ENCODE peak calls at places on chromosome 13, in ten cellular contexts. One of them, this sample, is unnamed.

GRCh38 chr13:36297259-36297599 is 385 bp downstream of the CCDC169 start:
- DNase-seq in GM23248: peak
- DNase-seq in CD4-positive, alpha-beta memory T cell: no peak
- DNase-seq in caudate nucleus: no peak
- DNase-seq in A673: peak
- DNase-seq in pancreas: no peak
- DNase-seq in AG04450: no peak
- DNase-seq in endothelial cell of umbilical vein: no peak
- DNase-seq in fibroblast of lung: peak
- DNase-seq in CD8-positive, alpha-beta memory T cell: no peak
- DNase-seq in this sample: no peak

GRCh38 chr13:38656699-38657098 is 30.2 kb upstream of the FREM2 start:
- DNase-seq in endothelial cell of umbilical vein: no peak
- DNase-seq in A673: no peak
- DNase-seq in caudate nucleus: no peak
- DNase-seq in CD4-positive, alpha-beta memory T cell: no peak
- DNase-seq in pancreas: peak
- DNase-seq in GM23248: no peak
- DNase-seq in CD8-positive, alpha-beta memory T cell: no peak
- DNase-seq in AG04450: no peak
- DNase-seq in fibroblast of lung: no peak
- DNase-seq in this sample: no peak

GRCh38 chr13:72129117-72129516 is 262.1 kb upstream of the DACH1 start:
- DNase-seq in caudate nucleus: no peak
- DNase-seq in AG04450: no peak
- DNase-seq in CD8-positive, alpha-beta memory T cell: no peak
- DNase-seq in fibroblast of lung: no peak
- DNase-seq in GM23248: no peak
- DNase-seq in A673: no peak
- DNase-seq in endothelial cell of umbilical vein: no peak
- DNase-seq in pancreas: no peak
- DNase-seq in CD4-positive, alpha-beta memory T cell: no peak
- DNase-seq in this sample: no peak

GRCh38 chr13:88063741-88064140 is 392.6 kb downstream of the SLITRK5 start:
- DNase-seq in fibroblast of lung: no peak
- DNase-seq in CD8-positive, alpha-beta memory T cell: no peak
- DNase-seq in endothelial cell of umbilical vein: no peak
- DNase-seq in pancreas: no peak
- DNase-seq in A673: no peak
- DNase-seq in GM23248: no peak
- DNase-seq in caudate nucleus: no peak
- DNase-seq in CD4-positive, alpha-beta memory T cell: no peak
- DNase-seq in AG04450: no peak
- DNase-seq in this sample: no peak

GRCh38 chr13:85230754-85231153 is 568.5 kb downstream of the SLITRK6 start:
- DNase-seq in caudate nucleus: no peak
- DNase-seq in endothelial cell of umbilical vein: no peak
- DNase-seq in A673: no peak
- DNase-seq in AG04450: peak
- DNase-seq in fibroblast of lung: peak
- DNase-seq in CD4-positive, alpha-beta memory T cell: no peak
- DNase-seq in GM23248: no peak
- DNase-seq in CD8-positive, alpha-beta memory T cell: no peak
- DNase-seq in pancreas: no peak
- DNase-seq in this sample: no peak

GRCh38 chr13:80214050-80214449 is 126.9 kb downstream of the SPRY2 start:
- DNase-seq in caudate nucleus: no peak
- DNase-seq in A673: no peak
- DNase-seq in GM23248: no peak
- DNase-seq in endothelial cell of umbilical vein: no peak
- DNase-seq in CD8-positive, alpha-beta memory T cell: no peak
- DNase-seq in fibroblast of lung: no peak
- DNase-seq in pancreas: no peak
- DNase-seq in AG04450: no peak
- DNase-seq in CD4-positive, alpha-beta memory T cell: no peak
- DNase-seq in this sample: no peak

GRCh38 chr13:92769064-92769463 is 457.5 kb upstream of the GPC6 start:
- DNase-seq in caudate nucleus: no peak
- DNase-seq in CD4-positive, alpha-beta memory T cell: no peak
- DNase-seq in GM23248: no peak
- DNase-seq in CD8-positive, alpha-beta memory T cell: no peak
- DNase-seq in A673: peak
- DNase-seq in endothelial cell of umbilical vein: no peak
- DNase-seq in fibroblast of lung: peak
- DNase-seq in pancreas: no peak
- DNase-seq in AG04450: no peak
- DNase-seq in this sample: no peak

GRCh38 chr13:29480893-29481525 is 114.5 kb downstream of the SLC7A1 start:
- DNase-seq in fibroblast of lung: no peak
- DNase-seq in CD8-positive, alpha-beta memory T cell: no peak
- DNase-seq in pancreas: no peak
- DNase-seq in A673: no peak
- DNase-seq in CD4-positive, alpha-beta memory T cell: no peak
- DNase-seq in AG04450: no peak
- DNase-seq in caudate nucleus: no peak
- DNase-seq in endothelial cell of umbilical vein: no peak
- DNase-seq in GM23248: no peak
- DNase-seq in this sample: no peak

GRCh38 chr13:26037302-26037701 is 14.5 kb downstream of the SHISA2 start:
- DNase-seq in caudate nucleus: peak
- DNase-seq in CD8-positive, alpha-beta memory T cell: no peak
- DNase-seq in fibroblast of lung: no peak
- DNase-seq in pancreas: no peak
- DNase-seq in AG04450: no peak
- DNase-seq in A673: peak
- DNase-seq in CD4-positive, alpha-beta memory T cell: no peak
- DNase-seq in endothelial cell of umbilical vein: peak
- DNase-seq in GM23248: no peak
- DNase-seq in this sample: peak

GRCh38 chr13:46295531-46296464 is 84.1 kb downstream of the LRRC63 start:
- DNase-seq in AG04450: peak
- DNase-seq in pancreas: no peak
- DNase-seq in fibroblast of lung: peak
- DNase-seq in GM23248: peak
- DNase-seq in A673: peak
- DNase-seq in endothelial cell of umbilical vein: peak
- DNase-seq in CD4-positive, alpha-beta memory T cell: peak
- DNase-seq in caudate nucleus: no peak
- DNase-seq in CD8-positive, alpha-beta memory T cell: peak
- DNase-seq in this sample: no peak

GRCh38 chr13:30978981-30979956 is 46.8 kb downstream of the TEX26 start:
- DNase-seq in GM23248: peak
- DNase-seq in caudate nucleus: no peak
- DNase-seq in CD4-positive, alpha-beta memory T cell: peak
- DNase-seq in A673: peak
- DNase-seq in endothelial cell of umbilical vein: peak
- DNase-seq in pancreas: no peak
- DNase-seq in CD8-positive, alpha-beta memory T cell: peak
- DNase-seq in AG04450: no peak
- DNase-seq in fibroblast of lung: no peak
- DNase-seq in this sample: no peak

GRCh38 chr13:44307844-44308243 is 65.8 kb upstream of the SERP2 start:
- DNase-seq in CD4-positive, alpha-beta memory T cell: no peak
- DNase-seq in A673: no peak
- DNase-seq in caudate nucleus: no peak
- DNase-seq in endothelial cell of umbilical vein: no peak
- DNase-seq in pancreas: no peak
- DNase-seq in GM23248: no peak
- DNase-seq in CD8-positive, alpha-beta memory T cell: no peak
- DNase-seq in fibroblast of lung: no peak
- DNase-seq in AG04450: no peak
- DNase-seq in this sample: no peak

GRCh38 chr13:41802684-41803554 is 158.0 kb downstream of the VWA8 start:
- DNase-seq in GM23248: peak
- DNase-seq in A673: no peak
- DNase-seq in fibroblast of lung: peak
- DNase-seq in caudate nucleus: no peak
- DNase-seq in pancreas: no peak
- DNase-seq in CD4-positive, alpha-beta memory T cell: no peak
- DNase-seq in AG04450: peak
- DNase-seq in CD8-positive, alpha-beta memory T cell: no peak
- DNase-seq in endothelial cell of umbilical vein: no peak
- DNase-seq in this sample: no peak

GRCh38 chr13:110528371-110528770 is 33.2 kb downstream of the RAB20 start:
- DNase-seq in endothelial cell of umbilical vein: no peak
- DNase-seq in CD4-positive, alpha-beta memory T cell: no peak
- DNase-seq in pancreas: no peak
- DNase-seq in caudate nucleus: no peak
- DNase-seq in CD8-positive, alpha-beta memory T cell: no peak
- DNase-seq in AG04450: no peak
- DNase-seq in fibroblast of lung: peak
- DNase-seq in A673: no peak
- DNase-seq in GM23248: no peak
- DNase-seq in this sample: no peak

GRCh38 chr13:51784097-51784496 is 19.9 kb downstream of the DHRS12 start:
- DNase-seq in pancreas: no peak
- DNase-seq in AG04450: no peak
- DNase-seq in GM23248: no peak
- DNase-seq in CD4-positive, alpha-beta memory T cell: no peak
- DNase-seq in A673: no peak
- DNase-seq in endothelial cell of umbilical vein: no peak
- DNase-seq in caudate nucleus: no peak
- DNase-seq in CD8-positive, alpha-beta memory T cell: no peak
- DNase-seq in fibroblast of lung: no peak
- DNase-seq in this sample: no peak

GRCh38 chr13:37616131-37616530 is 17.6 kb upstream of the POSTN start:
- DNase-seq in A673: no peak
- DNase-seq in CD8-positive, alpha-beta memory T cell: no peak
- DNase-seq in fibroblast of lung: no peak
- DNase-seq in caudate nucleus: no peak
- DNase-seq in AG04450: no peak
- DNase-seq in endothelial cell of umbilical vein: no peak
- DNase-seq in CD4-positive, alpha-beta memory T cell: no peak
- DNase-seq in pancreas: no peak
- DNase-seq in GM23248: no peak
- DNase-seq in this sample: no peak

GRCh38 chr13:100673376-100673830 is 1.2 kb downstream of the TMTC4 start:
- DNase-seq in endothelial cell of umbilical vein: no peak
- DNase-seq in A673: no peak
- DNase-seq in AG04450: no peak
- DNase-seq in CD8-positive, alpha-beta memory T cell: no peak
- DNase-seq in caudate nucleus: no peak
- DNase-seq in fibroblast of lung: no peak
- DNase-seq in pancreas: no peak
- DNase-seq in GM23248: no peak
- DNase-seq in CD4-positive, alpha-beta memory T cell: no peak
- DNase-seq in this sample: no peak

GRCh38 chr13:106473174-106473573 is 62.3 kb downstream of the EFNB2 start:
- DNase-seq in AG04450: no peak
- DNase-seq in GM23248: no peak
- DNase-seq in CD4-positive, alpha-beta memory T cell: no peak
- DNase-seq in endothelial cell of umbilical vein: no peak
- DNase-seq in fibroblast of lung: no peak
- DNase-seq in pancreas: no peak
- DNase-seq in caudate nucleus: no peak
- DNase-seq in CD8-positive, alpha-beta memory T cell: no peak
- DNase-seq in A673: no peak
- DNase-seq in this sample: no peak
- H3K27ac ChIP-seq in AG04450: no peak
- H3K27ac ChIP-seq in GM23248: no peak
- H3K27ac ChIP-seq in CD4-positive, alpha-beta memory T cell: no peak
- H3K27ac ChIP-seq in endothelial cell of umbilical vein: no peak
- H3K27ac ChIP-seq in fibroblast of lung: no peak
- H3K27ac ChIP-seq in pancreas: no peak
- H3K27ac ChIP-seq in caudate nucleus: no peak
- H3K27ac ChIP-seq in CD8-positive, alpha-beta memory T cell: no peak
- H3K27ac ChIP-seq in A673: no peak
- H3K27ac ChIP-seq in this sample: no peak

GRCh38 chr13:50123862-50124535 is 108.8 kb downstream of the KCNRG start:
- DNase-seq in caudate nucleus: no peak
- DNase-seq in A673: peak
- DNase-seq in CD8-positive, alpha-beta memory T cell: peak
- DNase-seq in CD4-positive, alpha-beta memory T cell: peak
- DNase-seq in endothelial cell of umbilical vein: peak
- DNase-seq in AG04450: peak
- DNase-seq in fibroblast of lung: peak
- DNase-seq in pancreas: peak
- DNase-seq in GM23248: peak
- DNase-seq in this sample: peak
- H3K27ac ChIP-seq in caudate nucleus: peak
- H3K27ac ChIP-seq in A673: peak
- H3K27ac ChIP-seq in CD8-positive, alpha-beta memory T cell: peak
- H3K27ac ChIP-seq in CD4-positive, alpha-beta memory T cell: peak
- H3K27ac ChIP-seq in endothelial cell of umbilical vein: peak
- H3K27ac ChIP-seq in AG04450: peak
- H3K27ac ChIP-seq in fibroblast of lung: peak
- H3K27ac ChIP-seq in pancreas: peak
- H3K27ac ChIP-seq in GM23248: peak
- H3K27ac ChIP-seq in this sample: peak

GRCh38 chr13:33018886-33019285 is 2.7 kb downstream of the KL start:
- DNase-seq in GM23248: no peak
- DNase-seq in A673: no peak
- DNase-seq in pancreas: no peak
- DNase-seq in CD4-positive, alpha-beta memory T cell: no peak
- DNase-seq in fibroblast of lung: no peak
- DNase-seq in caudate nucleus: no peak
- DNase-seq in CD8-positive, alpha-beta memory T cell: no peak
- DNase-seq in AG04450: no peak
- DNase-seq in endothelial cell of umbilical vein: no peak
- DNase-seq in this sample: no peak

GRCh38 chr13:33016414-33017409 is at the start of gene KL:
- DNase-seq in fibroblast of lung: no peak
- DNase-seq in pancreas: no peak
- DNase-seq in AG04450: no peak
- DNase-seq in endothelial cell of umbilical vein: no peak
- DNase-seq in GM23248: peak
- DNase-seq in A673: peak
- DNase-seq in caudate nucleus: no peak
- DNase-seq in CD4-positive, alpha-beta memory T cell: peak
- DNase-seq in CD8-positive, alpha-beta memory T cell: no peak
- DNase-seq in this sample: no peak

GRCh38 chr13:33015791-33016323 is 366 bp upstream of the KL start:
- DNase-seq in CD4-positive, alpha-beta memory T cell: no peak
- DNase-seq in caudate nucleus: no peak
- DNase-seq in GM23248: peak
- DNase-seq in pancreas: no peak
- DNase-seq in AG04450: no peak
- DNase-seq in fibroblast of lung: no peak
- DNase-seq in endothelial cell of umbilical vein: no peak
- DNase-seq in CD8-positive, alpha-beta memory T cell: no peak
- DNase-seq in A673: no peak
- DNase-seq in this sample: no peak

GRCh38 chr13:33015275-33015674 is 948 bp upstream of the KL start:
- DNase-seq in endothelial cell of umbilical vein: no peak
- DNase-seq in pancreas: no peak
- DNase-seq in AG04450: no peak
- DNase-seq in CD8-positive, alpha-beta memory T cell: no peak
- DNase-seq in CD4-positive, alpha-beta memory T cell: no peak
- DNase-seq in fibroblast of lung: no peak
- DNase-seq in A673: no peak
- DNase-seq in caudate nucleus: no peak
- DNase-seq in GM23248: no peak
- DNase-seq in this sample: no peak

GRCh38 chr13:33017410-33017929 is 1.2 kb downstream of the KL start:
- DNase-seq in pancreas: no peak
- DNase-seq in CD4-positive, alpha-beta memory T cell: no peak
- DNase-seq in endothelial cell of umbilical vein: peak
- DNase-seq in A673: peak
- DNase-seq in caudate nucleus: peak
- DNase-seq in CD8-positive, alpha-beta memory T cell: peak
- DNase-seq in GM23248: peak
- DNase-seq in AG04450: no peak
- DNase-seq in fibroblast of lung: peak
- DNase-seq in this sample: no peak
- H3K27ac ChIP-seq in pancreas: no peak
- H3K27ac ChIP-seq in CD4-positive, alpha-beta memory T cell: no peak
- H3K27ac ChIP-seq in endothelial cell of umbilical vein: no peak
- H3K27ac ChIP-seq in A673: no peak
- H3K27ac ChIP-seq in caudate nucleus: no peak
- H3K27ac ChIP-seq in CD8-positive, alpha-beta memory T cell: no peak
- H3K27ac ChIP-seq in GM23248: no peak
- H3K27ac ChIP-seq in AG04450: no peak
- H3K27ac ChIP-seq in fibroblast of lung: no peak
- H3K27ac ChIP-seq in this sample: no peak

GRCh38 chr13:23631676-23632622 is 61.7 kb downstream of the TNFRSF19 start:
- DNase-seq in A673: no peak
- DNase-seq in endothelial cell of umbilical vein: no peak
- DNase-seq in CD8-positive, alpha-beta memory T cell: no peak
- DNase-seq in caudate nucleus: no peak
- DNase-seq in fibroblast of lung: no peak
- DNase-seq in pancreas: no peak
- DNase-seq in GM23248: no peak
- DNase-seq in AG04450: no peak
- DNase-seq in CD4-positive, alpha-beta memory T cell: no peak
- DNase-seq in this sample: no peak
- H3K27ac ChIP-seq in A673: no peak
- H3K27ac ChIP-seq in endothelial cell of umbilical vein: no peak
- H3K27ac ChIP-seq in CD8-positive, alpha-beta memory T cell: no peak
- H3K27ac ChIP-seq in caudate nucleus: no peak
- H3K27ac ChIP-seq in fibroblast of lung: no peak
- H3K27ac ChIP-seq in pancreas: no peak
- H3K27ac ChIP-seq in GM23248: no peak
- H3K27ac ChIP-seq in AG04450: no peak
- H3K27ac ChIP-seq in CD4-positive, alpha-beta memory T cell: no peak
- H3K27ac ChIP-seq in this sample: no peak